ENCODE peak calls at places on chromosome 12, in seven cellular contexts. One of them, this sample, is unnamed. For H3K9me3 and H3K27me3, the result is how much of the 10 kb centered on the place peaks cover.

GRCh38 chr12:81187686-81188085 is 109.8 kb downstream of the ACSS3 start:
- DNase-seq in mesenchymal stem cell: no peak
- DNase-seq in stomach: no peak
- DNase-seq in IMR-90: no peak
- DNase-seq in uterus: no peak
- DNase-seq in colonic mucosa: no peak
- DNase-seq in pancreas: no peak
- DNase-seq in this sample: no peak

GRCh38 chr12:80033457-80033856 is 65.9 kb upstream of the OTOGL start:
- DNase-seq in mesenchymal stem cell: peak
- DNase-seq in stomach: no peak
- DNase-seq in IMR-90: peak
- DNase-seq in uterus: no peak
- DNase-seq in colonic mucosa: no peak
- DNase-seq in pancreas: no peak
- DNase-seq in this sample: peak

GRCh38 chr12:108211161-108211560 is 82.1 kb downstream of the WSCD2 start:
- DNase-seq in mesenchymal stem cell: no peak
- DNase-seq in stomach: no peak
- DNase-seq in IMR-90: no peak
- DNase-seq in uterus: no peak
- DNase-seq in colonic mucosa: no peak
- DNase-seq in pancreas: no peak
- DNase-seq in this sample: no peak

GRCh38 chr12:124440841-124441381 is 126.5 kb downstream of the NCOR2 start:
- DNase-seq in mesenchymal stem cell: no peak
- DNase-seq in stomach: no peak
- DNase-seq in IMR-90: no peak
- DNase-seq in uterus: no peak
- DNase-seq in colonic mucosa: no peak
- DNase-seq in pancreas: no peak
- DNase-seq in this sample: no peak

GRCh38 chr12:52428121-52428520 is 6.0 kb downstream of the KRT75 start:
- DNase-seq in mesenchymal stem cell: no peak
- DNase-seq in stomach: no peak
- DNase-seq in IMR-90: no peak
- DNase-seq in uterus: no peak
- DNase-seq in colonic mucosa: no peak
- DNase-seq in pancreas: no peak
- DNase-seq in this sample: no peak

GRCh38 chr12:89817501-89818226 is 109.0 kb upstream of the ATP2B1 start:
- DNase-seq in mesenchymal stem cell: peak
- DNase-seq in stomach: no peak
- DNase-seq in IMR-90: peak
- DNase-seq in uterus: no peak
- DNase-seq in colonic mucosa: no peak
- DNase-seq in pancreas: no peak
- DNase-seq in this sample: peak

GRCh38 chr12:118874698-118875548 is 106.4 kb upstream of the SRRM4 start:
- DNase-seq in mesenchymal stem cell: no peak
- DNase-seq in stomach: no peak
- DNase-seq in IMR-90: no peak
- DNase-seq in uterus: no peak
- DNase-seq in colonic mucosa: no peak
- DNase-seq in pancreas: no peak
- DNase-seq in this sample: no peak

GRCh38 chr12:56142184-56142784 is 10.1 kb upstream of the MYL6B start:
- DNase-seq in mesenchymal stem cell: no peak
- DNase-seq in stomach: no peak
- DNase-seq in IMR-90: no peak
- DNase-seq in uterus: no peak
- DNase-seq in colonic mucosa: no peak
- DNase-seq in pancreas: no peak
- DNase-seq in this sample: no peak

GRCh38 chr12:117328556-117329100 is 32.8 kb downstream of the NOS1 start:
- DNase-seq in mesenchymal stem cell: no peak
- DNase-seq in stomach: no peak
- DNase-seq in IMR-90: no peak
- DNase-seq in uterus: no peak
- DNase-seq in colonic mucosa: no peak
- DNase-seq in pancreas: no peak
- DNase-seq in this sample: no peak

GRCh38 chr12:14716848-14717444 is 20.5 kb upstream of the GUCY2C start:
- DNase-seq in mesenchymal stem cell: peak
- DNase-seq in stomach: peak
- DNase-seq in IMR-90: peak
- DNase-seq in uterus: no peak
- DNase-seq in colonic mucosa: peak
- DNase-seq in pancreas: no peak
- DNase-seq in this sample: peak

GRCh38 chr12:108852674-108853073 is 4.7 kb downstream of the SSH1 start:
- DNase-seq in mesenchymal stem cell: peak
- DNase-seq in stomach: no peak
- DNase-seq in IMR-90: peak
- DNase-seq in uterus: no peak
- DNase-seq in colonic mucosa: no peak
- DNase-seq in pancreas: no peak
- DNase-seq in this sample: no peak

GRCh38 chr12:67471810-67472209 is 176.7 kb upstream of the DYRK2 start:
- DNase-seq in mesenchymal stem cell: no peak
- DNase-seq in stomach: no peak
- DNase-seq in IMR-90: no peak
- DNase-seq in uterus: peak
- DNase-seq in colonic mucosa: no peak
- DNase-seq in pancreas: no peak
- DNase-seq in this sample: peak

GRCh38 chr12:122160761-122161160 is 13.3 kb downstream of the IL31 start:
- DNase-seq in mesenchymal stem cell: no peak
- DNase-seq in stomach: no peak
- DNase-seq in IMR-90: no peak
- DNase-seq in uterus: no peak
- DNase-seq in colonic mucosa: no peak
- DNase-seq in pancreas: no peak
- DNase-seq in this sample: no peak

GRCh38 chr12:65952737-65953209 is 128.5 kb downstream of the HMGA2 start:
- DNase-seq in mesenchymal stem cell: peak
- DNase-seq in stomach: no peak
- DNase-seq in IMR-90: peak
- DNase-seq in uterus: no peak
- DNase-seq in colonic mucosa: peak
- DNase-seq in pancreas: no peak
- DNase-seq in this sample: peak

GRCh38 chr12:124917841-124918621 is 3.6 kb upstream of the UBC start:
- DNase-seq in mesenchymal stem cell: no peak
- DNase-seq in stomach: no peak
- DNase-seq in IMR-90: peak
- DNase-seq in uterus: no peak
- DNase-seq in colonic mucosa: no peak
- DNase-seq in pancreas: peak
- DNase-seq in this sample: peak

GRCh38 chr12:15563683-15564082 is 225.5 kb downstream of the EPS8 start:
- DNase-seq in mesenchymal stem cell: no peak
- DNase-seq in stomach: no peak
- DNase-seq in IMR-90: peak
- DNase-seq in uterus: no peak
- DNase-seq in colonic mucosa: peak
- DNase-seq in pancreas: no peak
- DNase-seq in this sample: peak

GRCh38 chr12:13530966-13531365 is 334.4 kb downstream of the EMP1 start:
- DNase-seq in mesenchymal stem cell: no peak
- DNase-seq in stomach: no peak
- DNase-seq in IMR-90: no peak
- DNase-seq in uterus: no peak
- DNase-seq in colonic mucosa: no peak
- DNase-seq in pancreas: no peak
- DNase-seq in this sample: no peak

GRCh38 chr12:11782914-11783420 is 133.5 kb downstream of the ETV6 start:
- DNase-seq in mesenchymal stem cell: no peak
- DNase-seq in stomach: no peak
- DNase-seq in IMR-90: no peak
- DNase-seq in uterus: no peak
- DNase-seq in colonic mucosa: no peak
- DNase-seq in pancreas: no peak
- DNase-seq in this sample: no peak

GRCh38 chr12:132464820-132465219 is 25.1 kb upstream of the FBRSL1 start:
- DNase-seq in mesenchymal stem cell: no peak
- DNase-seq in stomach: no peak
- DNase-seq in IMR-90: no peak
- DNase-seq in uterus: no peak
- DNase-seq in colonic mucosa: no peak
- DNase-seq in pancreas: no peak
- DNase-seq in this sample: no peak

GRCh38 chr12:78375461-78375860 is 489.1 kb upstream of the SYT1 start:
- DNase-seq in mesenchymal stem cell: no peak
- DNase-seq in stomach: no peak
- DNase-seq in IMR-90: no peak
- DNase-seq in uterus: no peak
- DNase-seq in colonic mucosa: no peak
- DNase-seq in pancreas: no peak
- DNase-seq in this sample: no peak

GRCh38 chr12:76820888-76821482 is 57.1 kb downstream of the ZDHHC17 start:
- DNase-seq in mesenchymal stem cell: peak
- DNase-seq in stomach: no peak
- DNase-seq in IMR-90: peak
- DNase-seq in uterus: no peak
- DNase-seq in colonic mucosa: peak
- DNase-seq in pancreas: no peak
- DNase-seq in this sample: peak

GRCh38 chr12:69101505-69101904 is 137.9 kb upstream of the CPSF6 start:
- DNase-seq in mesenchymal stem cell: no peak
- DNase-seq in stomach: no peak
- DNase-seq in IMR-90: no peak
- DNase-seq in uterus: no peak
- DNase-seq in colonic mucosa: no peak
- DNase-seq in pancreas: no peak
- DNase-seq in this sample: peak

GRCh38 chr12:31832740-31833540 is 104.1 kb upstream of the AMN1 start:
- DNase-seq in mesenchymal stem cell: no peak
- DNase-seq in stomach: no peak
- DNase-seq in IMR-90: no peak
- DNase-seq in uterus: no peak
- DNase-seq in colonic mucosa: no peak
- DNase-seq in pancreas: no peak
- DNase-seq in this sample: no peak
- H3K9me3 ChIP-seq in mesenchymal stem cell: under half
- H3K9me3 ChIP-seq in stomach: under half
- H3K9me3 ChIP-seq in IMR-90: under half
- H3K9me3 ChIP-seq in uterus: under half
- H3K9me3 ChIP-seq in colonic mucosa: under half
- H3K9me3 ChIP-seq in pancreas: under half
- H3K9me3 ChIP-seq in this sample: under half

DNA sequence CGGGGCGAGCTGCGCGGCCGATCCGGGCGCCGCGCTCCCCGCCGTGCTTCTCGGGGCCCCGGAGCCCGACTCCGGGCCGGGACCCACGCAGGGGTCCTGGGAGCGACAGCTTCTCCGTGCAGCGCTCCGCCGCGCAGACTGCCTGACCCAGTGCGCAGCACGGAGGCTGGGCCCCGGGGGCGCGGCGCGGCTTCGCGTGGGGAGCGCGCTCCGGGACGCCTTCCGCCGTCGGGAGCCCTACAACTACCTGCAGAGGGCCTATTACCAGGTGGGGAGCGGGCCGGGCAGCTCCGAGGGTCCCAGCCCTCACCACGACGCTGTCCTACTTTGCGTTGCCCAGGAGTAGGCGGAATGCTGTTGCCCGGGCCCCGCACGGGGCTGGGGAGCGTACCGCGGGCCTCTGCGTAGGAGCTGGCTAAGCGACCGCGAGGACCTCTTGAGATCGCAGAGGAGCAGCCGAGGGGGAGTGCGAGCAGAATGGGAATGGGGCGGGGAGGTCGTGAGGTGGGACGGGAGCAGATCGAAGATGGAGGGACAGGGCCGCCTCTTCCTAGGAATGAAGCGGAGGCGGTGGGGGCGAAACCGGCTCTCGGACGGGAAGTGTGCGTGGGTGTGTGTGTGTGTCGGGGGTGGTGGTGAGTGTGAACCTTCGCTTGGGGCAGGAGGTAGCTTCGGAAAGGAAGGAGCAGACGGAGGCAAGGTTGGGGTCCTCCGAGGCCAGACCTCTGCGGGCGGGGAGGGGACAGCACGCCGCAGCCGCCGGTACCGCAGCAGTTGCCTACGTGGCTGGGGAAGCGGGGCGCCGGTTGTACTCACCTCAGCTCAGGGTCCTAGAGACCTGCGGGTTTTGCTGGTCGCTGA is 694 bp downstream of the P3H3 start:
- DNase-seq in mesenchymal stem cell: no peak
- DNase-seq in stomach: peak
- DNase-seq in IMR-90: peak
- DNase-seq in uterus: peak
- DNase-seq in colonic mucosa: no peak
- DNase-seq in pancreas: peak
- DNase-seq in this sample: peak
- H3K27me3 ChIP-seq in mesenchymal stem cell: under half
- H3K27me3 ChIP-seq in stomach: under half
- H3K27me3 ChIP-seq in IMR-90: under half
- H3K27me3 ChIP-seq in uterus: under half
- H3K27me3 ChIP-seq in colonic mucosa: under half
- H3K27me3 ChIP-seq in pancreas: under half
- H3K27me3 ChIP-seq in this sample: under half

GRCh38 chr12:38016606-38017005 is 300.0 kb upstream of the ALG10B start:
- DNase-seq in mesenchymal stem cell: no peak
- DNase-seq in stomach: no peak
- DNase-seq in IMR-90: no peak
- DNase-seq in uterus: no peak
- DNase-seq in colonic mucosa: no peak
- DNase-seq in pancreas: no peak
- DNase-seq in this sample: no peak
- H3K9me3 ChIP-seq in mesenchymal stem cell: half or more
- H3K9me3 ChIP-seq in stomach: half or more
- H3K9me3 ChIP-seq in IMR-90: under half
- H3K9me3 ChIP-seq in uterus: under half
- H3K9me3 ChIP-seq in colonic mucosa: under half
- H3K9me3 ChIP-seq in pancreas: under half
- H3K9me3 ChIP-seq in this sample: half or more

GRCh38 chr12:94171595-94171930 is 23.2 kb downstream of the PLXNC1 start:
- DNase-seq in mesenchymal stem cell: peak
- DNase-seq in stomach: no peak
- DNase-seq in IMR-90: peak
- DNase-seq in uterus: no peak
- DNase-seq in colonic mucosa: no peak
- DNase-seq in pancreas: no peak
- DNase-seq in this sample: no peak

GRCh38 chr12:94172031-94172430 is 23.7 kb downstream of the PLXNC1 start:
- DNase-seq in mesenchymal stem cell: peak
- DNase-seq in stomach: no peak
- DNase-seq in IMR-90: peak
- DNase-seq in uterus: no peak
- DNase-seq in colonic mucosa: no peak
- DNase-seq in pancreas: no peak
- DNase-seq in this sample: no peak

GRCh38 chr12:94169495-94169894 is 21.1 kb downstream of the PLXNC1 start:
- DNase-seq in mesenchymal stem cell: no peak
- DNase-seq in stomach: no peak
- DNase-seq in IMR-90: no peak
- DNase-seq in uterus: no peak
- DNase-seq in colonic mucosa: no peak
- DNase-seq in pancreas: no peak
- DNase-seq in this sample: no peak

GRCh38 chr12:94169966-94170689 is 21.8 kb downstream of the PLXNC1 start:
- DNase-seq in mesenchymal stem cell: peak
- DNase-seq in stomach: no peak
- DNase-seq in IMR-90: no peak
- DNase-seq in uterus: no peak
- DNase-seq in colonic mucosa: no peak
- DNase-seq in pancreas: no peak
- DNase-seq in this sample: no peak

GRCh38 chr12:94170690-94171594 is 22.6 kb downstream of the PLXNC1 start:
- DNase-seq in mesenchymal stem cell: peak
- DNase-seq in stomach: no peak
- DNase-seq in IMR-90: no peak
- DNase-seq in uterus: no peak
- DNase-seq in colonic mucosa: no peak
- DNase-seq in pancreas: no peak
- DNase-seq in this sample: no peak
- H3K27me3 ChIP-seq in mesenchymal stem cell: under half
- H3K27me3 ChIP-seq in stomach: under half
- H3K27me3 ChIP-seq in IMR-90: under half
- H3K27me3 ChIP-seq in uterus: under half
- H3K27me3 ChIP-seq in colonic mucosa: under half
- H3K27me3 ChIP-seq in pancreas: under half
- H3K27me3 ChIP-seq in this sample: under half